ENCODE peak calls at places on chromosomes 7 and 10, in four cellular contexts. Z is progenitor cell of endocrine pancreas, D is immature natural killer cell, H is RPMI7951. P is an unnamed sample.

GRCh38 chr7:40531946-40532345 is 397.1 kb downstream of the SUGCT start:
- DNase-seq in Z (no peak), D (no peak), H (no peak), P (no peak)

GRCh38 chr10:5628366-5628765 is 38.0 kb downstream of the ASB13 start:
- DNase-seq in Z (no peak), D (no peak), H (no peak), P (no peak)

GRCh38 chr7:111498608-111499007 is 63.7 kb downstream of the IMMP2L start:
- DNase-seq in Z (no peak), D (no peak), H (no peak), P (no peak)

GRCh38 chr7:143492043-143492471 is 14.4 kb downstream of the TAS2R41 start:
- DNase-seq in Z (no peak), D (no peak), H (peak; percentile 45), P (no peak)

GRCh38 chr10:49174926-49175500 is 13.2 kb downstream of the TMEM273 start:
- DNase-seq in Z (no peak), D (no peak), H (no peak), P (no peak)

GRCh38 chr10:27658788-27659187 is 86.8 kb downstream of the MKX start:
- DNase-seq in Z (no peak), D (no peak), H (no peak), P (no peak)

GRCh38 chr10:96743988-96744585 is 23.8 kb upstream of the PIK3AP1 start:
- DNase-seq in Z (no peak), D (peak; percentile 35), H (peak; percentile 11), P (no peak)

GRCh38 chr7:159045839-159046238 is 98.8 kb downstream of the VIPR2 start:
- DNase-seq in Z (no peak), D (no peak), H (no peak), P (no peak)

GRCh38 chr7:75945297-75946168 is 30.6 kb downstream of the POR start:
- DNase-seq in Z (no peak), D (no peak), H (peak; percentile 26), P (no peak)

GRCh38 chr7:44177570-44178131 is 11.6 kb downstream of the GCK start:
- DNase-seq in Z (no peak), D (no peak), H (peak; percentile 78), P (no peak)

GRCh38 chr10:84613336-84614021 is 285.1 kb downstream of the CCSER2 start:
- DNase-seq in Z (peak; percentile 34), D (no peak), H (peak; percentile 47), P (no peak)

GRCh38 chr7:20798081-20798693 is 11.5 kb upstream of the SP8 start:
- DNase-seq in Z (no peak), D (no peak), H (peak; percentile 62), P (peak; percentile 64)

GRCh38 chr7:50672045-50672444 is 106.8 kb upstream of the DDC start:
- DNase-seq in Z (no peak), D (no peak), H (no peak), P (no peak)